ENCODE peak calls at places on chromosomes 1 and 21, in six cellular contexts. A is stimulated activated CD8-positive, alpha-beta memory T cell treated with anti-CD3 and anti-CD28 coated beads, Interleukin-4, amount 100 ng/mL, for 1 hour; X is EL; O is NCI-H1092; B is NCI-H1417; N is upper lobe of right lung. H is an unnamed sample.

GRCh38 chr1:92698932-92699331 is 86.0 kb downstream of the EVI5 start:
- DNase-seq in A (no peak), B (no peak), O (no peak), N (no peak), X (no peak), H (no peak)

GRCh38 chr1:228291906-228292608 is 84.2 kb downstream of the OBSCN start:
- DNase-seq in B (no peak), X (no peak), A (no peak), O (no peak), N (peak; percentile 49), H (no peak)

GRCh38 chr1:236066828-236067386 is 2.0 kb upstream of the NID1 start:
- DNase-seq in X (no peak), N (peak; percentile 79), A (no peak), O (no peak), B (no peak), H (peak; percentile 2)

GRCh38 chr1:223771814-223772770 is 59.8 kb downstream of the CAPN2 start:
- DNase-seq in B (no peak), N (no peak), X (peak; percentile 87), O (no peak), A (no peak), H (no peak)

GRCh38 chr1:145962157-145963102 is 1.9 kb downstream of the ANKRD34A start:
- DNase-seq in X (peak; percentile 44), A (no peak), O (no peak), N (peak; percentile 77), B (peak; percentile 60), H (peak; percentile 52)

GRCh38 chr1:42035205-42035829 is 116.6 kb upstream of the HIVEP3 start:
- DNase-seq in N (peak; percentile 81), X (peak; percentile 57), A (peak; percentile 17), B (peak; percentile 44), O (peak; percentile 75), H (peak; percentile 79)

GRCh38 chr1:204110894-204111633 is 38.1 kb downstream of the SOX13 start:
- DNase-seq in N (no peak), A (no peak), O (no peak), X (no peak), B (peak; percentile 47), H (no peak)

GRCh38 chr21:37811711-37812110 is 104.5 kb downstream of the KCNJ6 start:
- DNase-seq in X (peak; percentile 13), N (no peak), A (no peak), O (no peak), B (no peak), H (no peak)

GRCh38 chr1:33268927-33269610 is 12.8 kb downstream of the ZNF362 start:
- DNase-seq in A (no peak), O (no peak), B (no peak), N (no peak), X (no peak), H (no peak)

GRCh38 chr1:232509570-232509969 is 120.4 kb downstream of the SIPA1L2 start:
- DNase-seq in X (no peak), B (no peak), A (no peak), N (no peak), O (no peak), H (peak; percentile 10)

GRCh38 chr1:16158025-16158424 is 2.2 kb upstream of the EPHA2 start:
- DNase-seq in N (no peak), X (no peak), B (no peak), O (no peak), A (no peak), H (no peak)

GRCh38 chr1:44239961-44240371 is 26.7 kb downstream of the DMAP1 start:
- DNase-seq in A (no peak), X (no peak), N (no peak), B (no peak), O (no peak), H (no peak)

GRCh38 chr1:226738421-226738994 is 574 bp downstream of the ITPKB start:
- DNase-seq in A (no peak), O (no peak), B (no peak), X (peak; percentile 59), N (peak; percentile 81), H (no peak)

GRCh38 chr1:154960446-154961136 is 991 bp downstream of the PYGO2 start:
- DNase-seq in X (no peak), B (no peak), N (no peak), O (no peak), A (no peak), H (no peak)

GRCh38 chr1:18547460-18547859 is 66.7 kb downstream of the KLHDC7A start:
- DNase-seq in O (no peak), X (no peak), N (no peak), B (no peak), A (no peak), H (no peak)

GRCh38 chr1:183841550-183841949 is 36.6 kb downstream of the RGL1 start:
- DNase-seq in O (no peak), B (no peak), N (no peak), A (no peak), X (peak; percentile 21), H (no peak)

GRCh38 chr1:116330342-116330652 is 42.7 kb upstream of the ATP1A1 start:
- DNase-seq in A (no peak), N (no peak), X (no peak), O (peak; percentile 48), B (peak; percentile 88), H (no peak)

GRCh38 chr1:202860744-202861419 is 28.1 kb downstream of the RABIF start:
- DNase-seq in X (peak; percentile 65), A (no peak), B (peak; percentile 91), N (peak; percentile 83), O (peak; percentile 61), H (no peak)

GRCh38 chr1:21594935-21595897 is 73.9 kb downstream of the RAP1GAP start:
- DNase-seq in N (peak; percentile 80), A (no peak), X (peak; percentile 68), B (peak; percentile 20), O (peak; percentile 23), H (peak; percentile 31)

GRCh38 chr1:35449334-35450008 is 107.7 kb downstream of the KIAA0319L start:
- DNase-seq in X (peak; percentile 92), B (no peak), N (no peak), A (no peak), O (no peak), H (no peak)

GRCh38 chr1:146051452-146051852 is 29.9 kb upstream of the HJV start:
- DNase-seq in B (peak; percentile 65), O (no peak), A (no peak), X (no peak), N (no peak), H (no peak)

GRCh38 chr21:24895885-24896734 is 711.2 kb downstream of the MRPL39 start:
- DNase-seq in A (no peak), B (no peak), N (no peak), O (peak; percentile 9), X (no peak), H (no peak)

GRCh38 chr1:245512181-245512888 is 357.6 kb downstream of the KIF26B start:
- DNase-seq in N (no peak), X (no peak), A (no peak), B (peak; percentile 67), O (peak; percentile 67), H (no peak)

GRCh38 chr1:189424746-189425331 is 1052.8 kb downstream of the BRINP3 start:
- DNase-seq in A (no peak), O (no peak), B (no peak), N (no peak), X (peak; percentile 7), H (no peak)

GRCh38 chr1:150925080-150925479 is 1.1 kb upstream of the SETDB1 start:
- DNase-seq in X (no peak), B (no peak), A (no peak), N (no peak), O (no peak), H (no peak)

GRCh38 chr1:155026588-155026987 is 7.0 kb downstream of the DCST2 start:
- DNase-seq in N (no peak), X (peak; percentile 65), O (no peak), B (no peak), A (no peak), H (no peak)

GRCh38 chr1:192573499-192573898 is 2.1 kb upstream of the RGS1 start:
- DNase-seq in B (no peak), X (peak; percentile 53), O (no peak), A (no peak), N (no peak), H (no peak)

GRCh38 chr1:208201241-208201640 is 42.9 kb downstream of the PLXNA2 start:
- DNase-seq in O (no peak), X (peak; percentile 97), B (no peak), N (no peak), A (no peak), H (no peak)

GRCh38 chr1:201791775-201792166 is 37.2 kb upstream of the IPO9 start:
- DNase-seq in B (no peak), A (no peak), N (no peak), O (no peak), X (peak; percentile 91), H (peak; percentile 15)

GRCh38 chr1:204637985-204638356 is 47.6 kb downstream of the LRRN2 start:
- DNase-seq in X (no peak), O (peak; percentile 86), B (no peak), A (no peak), N (no peak), H (no peak)

GRCh38 chr1:241351841-241352240 is 5.2 kb downstream of the RGS7 start:
- DNase-seq in O (no peak), X (no peak), A (no peak), N (no peak), B (no peak), H (no peak)

GRCh38 chr21:37319551-37319950 is 47.0 kb upstream of the DYRK1A start:
- DNase-seq in X (no peak), O (no peak), B (no peak), N (no peak), A (no peak), H (no peak)

GRCh38 chr1:167713330-167714081 is 8.3 kb upstream of the MPZL1 start:
- DNase-seq in A (no peak), O (no peak), B (no peak), N (peak; percentile 71), X (peak; percentile 17), H (no peak)

H was measured in anterior cingulate cortex.